ENCODE peak calls at places on chromosomes 16 and 17, in four cellular contexts. One of them, this sample, is unnamed.

GRCh38 chr16:72262711-72263110 is 90.8 kb upstream of the PMFBP1 start:
- DNase-seq in hepatocyte: no peak
- DNase-seq in NCI-H1930: no peak
- DNase-seq in COR-L47: no peak
- DNase-seq in this sample: no peak

GRCh38 chr16:56814537-56815432 is 50.2 kb upstream of the SLC12A3 start:
- DNase-seq in hepatocyte: no peak
- DNase-seq in NCI-H1930: no peak
- DNase-seq in COR-L47: no peak
- DNase-seq in this sample: no peak

GRCh38 chr16:1530349-1530882 is 3.0 kb upstream of the TMEM204 start:
- DNase-seq in NCI-H1930: no peak
- DNase-seq in COR-L47: no peak
- DNase-seq in hepatocyte: no peak
- DNase-seq in this sample: no peak

GRCh38 chr16:87323727-87324410 is 6.7 kb upstream of the C16orf95 start:
- DNase-seq in COR-L47: no peak
- DNase-seq in hepatocyte: no peak
- DNase-seq in NCI-H1930: no peak
- DNase-seq in this sample: no peak

GRCh38 chr17:63961355-63962207 is 11.1 kb downstream of the SCN4A start:
- DNase-seq in hepatocyte: peak
- DNase-seq in COR-L47: no peak
- DNase-seq in NCI-H1930: peak
- DNase-seq in this sample: peak

GRCh38 chr17:17154981-17155380 is 51.2 kb downstream of the PLD6 start:
- DNase-seq in NCI-H1930: no peak
- DNase-seq in COR-L47: no peak
- DNase-seq in hepatocyte: no peak
- DNase-seq in this sample: no peak

GRCh38 chr17:46878055-46878454 is 26.7 kb downstream of the WNT9B start:
- DNase-seq in COR-L47: no peak
- DNase-seq in hepatocyte: no peak
- DNase-seq in NCI-H1930: no peak
- DNase-seq in this sample: no peak

GRCh38 chr17:72253597-72253996 is 132.8 kb downstream of the SOX9 start:
- DNase-seq in hepatocyte: no peak
- DNase-seq in COR-L47: no peak
- DNase-seq in NCI-H1930: no peak
- DNase-seq in this sample: no peak

GRCh38 chr17:51652529-51652928 is 392.2 kb downstream of the UTP18 start:
- DNase-seq in COR-L47: no peak
- DNase-seq in hepatocyte: no peak
- DNase-seq in NCI-H1930: no peak
- DNase-seq in this sample: no peak

GRCh38 chr16:89936981-89937380 is 11.6 kb upstream of the DEF8 start:
- DNase-seq in NCI-H1930: no peak
- DNase-seq in hepatocyte: no peak
- DNase-seq in COR-L47: no peak
- DNase-seq in this sample: peak

GRCh38 chr16:66128363-66128725 is 238.1 kb upstream of the CDH5 start:
- DNase-seq in NCI-H1930: no peak
- DNase-seq in hepatocyte: no peak
- DNase-seq in COR-L47: no peak
- DNase-seq in this sample: no peak

GRCh38 chr17:76727745-76728456 is 1.3 kb downstream of the METTL23 start:
- DNase-seq in COR-L47: no peak
- DNase-seq in NCI-H1930: no peak
- DNase-seq in hepatocyte: no peak
- DNase-seq in this sample: peak

GRCh38 chr16:86221085-86221484 is 289.2 kb upstream of the FOXF1 start:
- DNase-seq in hepatocyte: no peak
- DNase-seq in COR-L47: no peak
- DNase-seq in NCI-H1930: no peak
- DNase-seq in this sample: no peak

GRCh38 chr16:50303605-50304466 is 37.5 kb downstream of the ADCY7 start:
- DNase-seq in NCI-H1930: no peak
- DNase-seq in hepatocyte: no peak
- DNase-seq in COR-L47: no peak
- DNase-seq in this sample: peak

GRCh38 chr17:61411944-61412859 is 12.6 kb downstream of the TBX2 start:
- DNase-seq in COR-L47: peak
- DNase-seq in NCI-H1930: peak
- DNase-seq in hepatocyte: peak
- DNase-seq in this sample: peak

This sample was measured in Peyer's patch.